ENCODE peak calls at places on chromosomes 13 and 19, in five cellular contexts. P is NT2/D1, R is H9, U is HepG2, X is keratinocyte. W is an unnamed sample.

GRCh38 chr13:100234006-100234405 is 145.1 kb downstream of the PCCA start:
- DNase-seq in P (no peak), R (no peak), U (no peak), X (no peak), W (peak)

GRCh38 chr13:55652657-55653056 is 1488.1 kb upstream of the PRR20A start:
- DNase-seq in P (no peak), R (peak), U (no peak), X (no peak), W (peak)

GRCh38 chr13:59755647-59756290 is 408.0 kb downstream of the DIAPH3 start:
- DNase-seq in P (no peak), R (no peak), U (no peak), X (no peak), W (no peak)

GRCh38 chr13:34035676-34036325 is 217.9 kb downstream of the RFC3 start:
- DNase-seq in P (no peak), R (no peak), U (peak), X (no peak), W (no peak)

GRCh38 chr13:98536729-98537128 is 40.2 kb downstream of the STK24 start:
- DNase-seq in P (no peak), R (no peak), U (no peak), X (no peak), W (no peak)

GRCh38 chr19:43438291-43439162 is 23.8 kb downstream of the TEX101 start:
- DNase-seq in P (no peak), R (no peak), U (no peak), X (no peak), W (no peak)

GRCh38 chr19:49802836-49803528 is 10.1 kb downstream of the FUZ start:
- DNase-seq in P (no peak), R (peak), U (no peak), X (no peak), W (no peak)

GRCh38 chr19:35155441-35155840 is 906 bp downstream of the FXYD5 start:
- DNase-seq in P (no peak), R (no peak), U (no peak), X (no peak), W (no peak)

GRCh38 chr13:67650471-67650870 is 420.3 kb upstream of the PCDH9 start:
- DNase-seq in P (no peak), R (no peak), U (no peak), X (no peak), W (no peak)

GRCh38 chr13:112861876-112862615 is 107.0 kb upstream of the MCF2L start:
- DNase-seq in P (no peak), R (no peak), U (no peak), X (no peak), W (no peak)

GRCh38 chr19:48491793-48492123 is 19.9 kb downstream of the LMTK3 start:
- DNase-seq in P (no peak), R (peak), U (no peak), X (no peak), W (peak)

GRCh38 chr19:48493718-48494515 is 17.7 kb downstream of the LMTK3 start:
- DNase-seq in P (no peak), R (no peak), U (no peak), X (no peak), W (no peak)

GRCh38 chr19:48490980-48491792 is 20.4 kb downstream of the LMTK3 start:
- DNase-seq in P (no peak), R (peak), U (no peak), X (no peak), W (peak)

GRCh38 chr19:48495391-48495790 is 16.2 kb downstream of the LMTK3 start:
- DNase-seq in P (no peak), R (no peak), U (no peak), X (no peak), W (no peak)

GRCh38 chr19:48492925-48493717 is 18.5 kb downstream of the LMTK3 start:
- DNase-seq in P (peak), R (peak), U (peak), X (peak), W (peak)
- H3K9ac ChIP-seq in P (peak), R (peak), U (no peak), X (peak), W (no peak)

GRCh38 chr13:37295573-37295972 is 190.1 kb upstream of the CSNK1A1L start:
- DNase-seq in P (no peak), R (no peak), U (no peak), X (no peak), W (no peak)
- H3K9ac ChIP-seq in P (no peak), R (no peak), U (no peak), X (no peak), W (no peak)

DNA sequence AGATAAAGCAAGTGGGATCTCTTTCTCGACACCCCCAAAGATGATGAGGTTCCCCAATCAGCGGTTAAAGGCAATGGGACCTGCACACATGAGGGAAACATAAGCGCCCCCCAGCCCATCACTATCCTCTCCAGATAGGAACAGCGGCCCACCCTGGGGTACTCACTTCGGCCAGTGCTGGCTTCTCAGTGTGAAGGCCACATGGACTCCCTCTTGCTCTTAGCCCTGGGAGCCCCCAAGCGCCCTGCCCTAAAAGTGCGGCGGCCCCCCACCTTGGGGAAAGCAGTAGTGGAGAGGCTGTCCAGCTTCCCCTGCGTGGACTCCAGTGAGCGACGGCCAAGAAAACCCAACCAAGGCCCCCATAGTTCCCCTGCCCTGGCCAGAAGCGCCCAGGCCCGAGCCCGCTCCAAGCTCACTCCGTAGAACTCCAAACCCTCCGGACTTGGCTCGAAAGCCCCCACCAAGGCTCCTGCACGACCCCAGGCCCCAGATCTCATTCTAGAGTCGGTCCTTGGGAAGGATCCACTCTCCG is 1.0 kb downstream of the CACNA1A start:
- DNase-seq in P (no peak), R (no peak), U (no peak), X (no peak), W (no peak)
- H3K9ac ChIP-seq in P (peak), R (no peak), U (no peak), X (no peak), W (no peak)

GRCh38 chr19:46495789-46496099 is at the start of gene PNMA8B:
- DNase-seq in P (peak), R (peak), U (no peak), X (no peak), W (peak)
- H3K9ac ChIP-seq in P (peak), R (no peak), U (no peak), X (no peak), W (no peak)

GRCh38 chr13:110411316-110412105 is 104.4 kb downstream of the COL4A2 start:
- DNase-seq in P (no peak), R (no peak), U (no peak), X (no peak), W (no peak)
- H3K9ac ChIP-seq in P (no peak), R (no peak), U (no peak), X (peak), W (no peak)

GRCh38 chr19:532578-533484 is 1.3 kb downstream of the CDC34 start:
- DNase-seq in P (peak), R (peak), U (peak), X (no peak), W (peak)
- H3K9ac ChIP-seq in P (peak), R (peak), U (peak), X (peak), W (peak)

DNA sequence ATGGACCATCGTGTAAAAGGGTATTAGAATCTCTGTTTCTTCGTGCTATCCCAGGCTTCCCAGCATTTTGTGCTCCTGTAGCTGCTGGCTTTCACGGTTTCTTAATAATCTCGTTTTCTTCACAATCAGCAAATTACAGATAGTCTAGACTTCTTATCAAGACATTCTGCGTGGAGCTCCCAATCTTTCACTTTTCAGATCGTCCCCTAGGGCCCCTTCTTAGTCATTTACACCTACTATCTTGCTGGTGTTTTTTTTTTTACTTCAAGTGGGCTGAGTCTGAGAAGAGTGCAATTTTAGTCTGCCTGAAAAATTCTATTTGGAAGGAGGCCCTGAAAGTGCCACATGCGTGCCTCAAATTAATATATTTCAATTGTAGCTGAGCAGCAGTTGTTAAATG is 275.1 kb downstream of the SHISA2 start:
- DNase-seq in P (no peak), R (no peak), U (no peak), X (no peak), W (no peak)
- H3K9ac ChIP-seq in P (no peak), R (no peak), U (no peak), X (no peak), W (no peak)

GRCh38 chr13:30659980-30660379 is 42.3 kb downstream of the USPL1 start:
- DNase-seq in P (peak), R (peak), U (no peak), X (no peak), W (no peak)
- H3K9ac ChIP-seq in P (no peak), R (no peak), U (no peak), X (no peak), W (no peak)

W was measured in neural progenitor cell.